ENCODE peak calls at places on chromosomes 16 and 17, in eight cellular contexts. D is stimulated activated CD4-positive, alpha-beta T cell treated with anti-CD3 and anti-CD28 coated beads, Interleukin-1b, Interleukin-23, amount 100 ng/mL, for 4 hours; N is thyroid gland; U is amygdala; L is activated T-cell treated with anti-CD3 and anti-CD28 coated beads, Interleukin-2, amount 50 U/mL, for 4 hours; P is left ventricle myocardium superior; E is GM03348; C is stimulated activated CD8-positive, alpha-beta memory T cell treated with anti-CD3 and anti-CD28 coated beads, Interleukin-15, amount 100 ng/mL, for 4 hours. Q is an unnamed sample.

GRCh38 chr17:10803830-10804498 is at the start of gene TMEM238L:
- DNase-seq in N (no peak), L (no peak), C (no peak), D (no peak), U (no peak), E (no peak), P (peak), Q (no peak)

GRCh38 chr17:77349976-77350830 is 209.4 kb downstream of the SEC14L1 start:
- DNase-seq in E (peak), P (no peak), D (no peak), U (no peak), N (peak), L (no peak), C (no peak), Q (no peak)

GRCh38 chr16:67486805-67487204 is 3.5 kb upstream of the AGRP start:
- DNase-seq in E (no peak), D (no peak), L (no peak), U (no peak), C (no peak), N (no peak), P (peak), Q (no peak)

GRCh38 chr16:87223656-87224248 is 93.4 kb downstream of the C16orf95 start:
- DNase-seq in E (no peak), U (no peak), D (no peak), C (no peak), N (no peak), P (no peak), L (no peak), Q (no peak)

GRCh38 chr16:24700549-24701392 is 28.7 kb upstream of the TNRC6A start:
- DNase-seq in N (peak), U (peak), L (no peak), C (no peak), P (peak), D (no peak), E (peak), Q (peak)

GRCh38 chr17:37605813-37606505 is 3.3 kb downstream of the SYNRG start:
- DNase-seq in D (no peak), C (no peak), L (peak), N (no peak), E (no peak), U (no peak), P (no peak), Q (no peak)

GRCh38 chr16:11735801-11736200 is 6.9 kb downstream of the TXNDC11 start:
- DNase-seq in N (no peak), E (no peak), C (no peak), D (no peak), L (no peak), P (no peak), U (no peak), Q (no peak)

GRCh38 chr17:78844301-78845005 is 3.8 kb upstream of the USP36 start:
- DNase-seq in D (no peak), L (no peak), E (no peak), P (no peak), U (peak), N (no peak), C (no peak), Q (peak)

GRCh38 chr17:41917957-41918391 is 777 bp downstream of the ACLY start:
- DNase-seq in L (peak), C (peak), N (peak), E (peak), D (peak), U (peak), P (peak), Q (peak)

GRCh38 chr16:53053967-53054669 is 673 bp upstream of the CHD9 start:
- DNase-seq in U (no peak), P (peak), N (peak), L (no peak), D (no peak), E (peak), C (no peak), Q (no peak)

GRCh38 chr17:82668631-82669099 is 20.4 kb upstream of the WDR45B start:
- DNase-seq in C (no peak), N (peak), D (peak), P (peak), E (peak), U (peak), L (no peak), Q (peak)

GRCh38 chr17:44095647-44096496 is 25.3 kb downstream of the G6PC3 start:
- DNase-seq in L (no peak), D (no peak), E (peak), N (peak), U (peak), P (peak), C (no peak), Q (peak)

GRCh38 chr17:1946021-1946932 is 78.9 kb downstream of the RTN4RL1 start:
- DNase-seq in D (no peak), U (no peak), E (no peak), L (no peak), C (no peak), N (no peak), P (no peak), Q (no peak)

GRCh38 chr16:588639-588888 is 1.3 kb upstream of the RAB40C start:
- DNase-seq in D (no peak), U (no peak), L (no peak), E (no peak), C (peak), P (peak), N (peak), Q (no peak)

GRCh38 chr17:8391711-8392110 is 5.9 kb downstream of the RNF222 start:
- DNase-seq in D (no peak), U (no peak), N (no peak), E (no peak), L (no peak), C (no peak), P (no peak), Q (no peak)

GRCh38 chr17:54544239-54544638 is 356.4 kb upstream of the TOM1L1 start:
- DNase-seq in U (no peak), D (no peak), P (peak), C (no peak), L (no peak), E (no peak), N (no peak), Q (no peak)

GRCh38 chr17:72369366-72369765 is 248.5 kb downstream of the SOX9 start:
- DNase-seq in U (no peak), E (no peak), C (no peak), D (no peak), N (no peak), P (no peak), L (no peak), Q (no peak)

GRCh38 chr17:57517216-57517518 is 227.9 kb downstream of the CCDC182 start:
- DNase-seq in E (no peak), D (no peak), L (no peak), U (no peak), C (no peak), P (no peak), N (no peak), Q (no peak)

GRCh38 chr17:35432176-35433074 is at the start of gene SLFN12:
- DNase-seq in N (peak), L (peak), P (peak), C (no peak), E (peak), D (no peak), U (no peak), Q (peak)

Q was measured in globus pallidus.